ENCODE peak calls at places on chromosomes 4 and X, in eight cellular contexts. E is kidney glomerular epithelial cell; Q is stimulated activated CD4-positive, alpha-beta T cell treated with anti-CD3 and anti-CD28 coated beads, Interleukin-15, amount 100 ng/mL, for 1 hour; A is NB4; S is mesendoderm; D is NCI-H1694; M is activated naive CD4-positive, alpha-beta T cell; U is left ventricle myocardium inferior. Y is an unnamed sample.
A peak's percentile ranks its signal among the peaks of the same experiment; 100 is the strongest.

GRCh38 chrX:145818522-145819075 is 970 bp downstream of the SLITRK2 start:
- DNase-seq in E (no peak), Q (no peak), A (no peak), S (no peak), D (no peak), M (no peak), U (no peak), Y (no peak)

GRCh38 chrX:130097507-130098201 is 12.6 kb downstream of the ELF4 start:
- DNase-seq in E (no peak), Q (no peak), A (peak; percentile 80), S (peak; percentile 41), D (no peak), M (no peak), U (no peak), Y (no peak)

GRCh38 chr4:85029453-85029852 is 63.0 kb upstream of the WDFY3 start:
- DNase-seq in E (no peak), Q (no peak), A (no peak), S (no peak), D (no peak), M (no peak), U (no peak), Y (no peak)

GRCh38 chrX:110381216-110381615 is 22.6 kb downstream of the RTL9 start:
- DNase-seq in E (no peak), Q (no peak), A (no peak), S (no peak), D (no peak), M (no peak), U (no peak), Y (no peak)

GRCh38 chrX:13051529-13052172 is 7.2 kb upstream of the FAM9C start:
- DNase-seq in E (no peak), Q (no peak), A (no peak), S (no peak), D (no peak), M (no peak), U (no peak), Y (no peak)

GRCh38 chrX:30904632-30905031 is 15.6 kb upstream of the TAB3 start:
- DNase-seq in E (no peak), Q (no peak), A (no peak), S (no peak), D (no peak), M (no peak), U (no peak), Y (no peak)

GRCh38 chrX:118965395-118965794 is 9.0 kb upstream of the LONRF3 start:
- DNase-seq in E (no peak), Q (no peak), A (no peak), S (no peak), D (no peak), M (no peak), U (no peak), Y (no peak)

GRCh38 chrX:120512222-120512621 is 43.1 kb upstream of the LAMP2 start:
- DNase-seq in E (no peak), Q (no peak), A (no peak), S (no peak), D (no peak), M (no peak), U (no peak), Y (no peak)

GRCh38 chr4:48906283-48907173 is at the start of gene OCIAD2:
- DNase-seq in E (peak; percentile 73), Q (peak; percentile 75), A (peak; percentile 73), S (peak; percentile 90), D (peak; percentile 28), M (peak; percentile 48), U (peak; percentile 45), Y (peak; percentile 39)

GRCh38 chrX:84168574-84168973 is 19.4 kb downstream of the RPS6KA6 start:
- DNase-seq in E (peak; percentile 26), Q (no peak), A (no peak), S (no peak), D (no peak), M (no peak), U (no peak), Y (no peak)

GRCh38 chr4:105399535-105400161 is 74.2 kb downstream of the PPA2 start:
- DNase-seq in E (peak; percentile 31), Q (no peak), A (peak; percentile 7), S (no peak), D (no peak), M (no peak), U (no peak), Y (peak; percentile 45)

GRCh38 chr4:16858275-16858752 is 40.1 kb downstream of the LDB2 start:
- DNase-seq in E (peak; percentile 10), Q (no peak), A (no peak), S (peak; percentile 88), D (no peak), M (no peak), U (no peak), Y (peak; percentile 54)

GRCh38 chr4:7107166-7107905 is 39.5 kb upstream of the GRPEL1 start:
- DNase-seq in E (no peak), Q (no peak), A (no peak), S (no peak), D (no peak), M (no peak), U (no peak), Y (no peak)

GRCh38 chr4:128386761-128387599 is 99.4 kb upstream of the PGRMC2 start:
- DNase-seq in E (peak; percentile 99), Q (no peak), A (peak; percentile 14), S (peak; percentile 47), D (peak; percentile 59), M (no peak), U (peak; percentile 88), Y (peak; percentile 91)

GRCh38 chr4:125741825-125742452 is 427.2 kb downstream of the FAT4 start:
- DNase-seq in E (peak; percentile 65), Q (no peak), A (peak; percentile 4), S (no peak), D (no peak), M (no peak), U (no peak), Y (no peak)

GRCh38 chr4:109631709-109632108 is 71.5 kb downstream of the CASP6 start:
- DNase-seq in E (no peak), Q (no peak), A (no peak), S (peak; percentile 56), D (no peak), M (no peak), U (no peak), Y (no peak)

GRCh38 chr4:67036791-67037190 is 508.5 kb downstream of the CENPC start:
- DNase-seq in E (no peak), Q (no peak), A (no peak), S (no peak), D (no peak), M (no peak), U (no peak), Y (no peak)

GRCh38 chr4:189921058-189921457 is 19.6 kb upstream of the FRG1 start:
- DNase-seq in E (no peak), Q (no peak), A (no peak), S (no peak), D (no peak), M (no peak), U (no peak), Y (no peak)

GRCh38 chr4:84778041-84778440 is 188.4 kb downstream of the WDFY3 start:
- DNase-seq in E (no peak), Q (no peak), A (no peak), S (no peak), D (no peak), M (no peak), U (no peak), Y (no peak)

GRCh38 chr4:44544158-44544557 is 95.5 kb upstream of the KCTD8 start:
- DNase-seq in E (no peak), Q (no peak), A (no peak), S (no peak), D (no peak), M (no peak), U (no peak), Y (no peak)

GRCh38 chr4:137370206-137370633 is 162.1 kb downstream of the PCDH18 start:
- DNase-seq in E (peak; percentile 17), Q (no peak), A (no peak), S (no peak), D (no peak), M (no peak), U (no peak), Y (no peak)

GRCh38 chrX:115372026-115372610 is 82.6 kb downstream of the LUZP4 start:
- DNase-seq in E (peak; percentile 43), Q (no peak), A (no peak), S (peak; percentile 87), D (no peak), M (no peak), U (no peak), Y (peak; percentile 42)

GRCh38 chr4:182680196-182680771 is 236.9 kb downstream of the DCTD start:
- DNase-seq in E (no peak), Q (no peak), A (no peak), S (no peak), D (no peak), M (no peak), U (peak; percentile 55), Y (no peak)

GRCh38 chrX:34612036-34612435 is 45.0 kb downstream of the TMEM47 start:
- DNase-seq in E (no peak), Q (no peak), A (no peak), S (no peak), D (no peak), M (no peak), U (no peak), Y (no peak)

GRCh38 chr4:110287130-110287529 is 88.7 kb upstream of the ELOVL6 start:
- DNase-seq in E (no peak), Q (no peak), A (no peak), S (no peak), D (no peak), M (no peak), U (no peak), Y (peak; percentile 53)

GRCh38 chr4:70877539-70877938 is 24.6 kb upstream of the MOB1B start:
- DNase-seq in E (no peak), Q (no peak), A (no peak), S (no peak), D (no peak), M (no peak), U (no peak), Y (no peak)

GRCh38 chr4:158315706-158316105 is 105.4 kb downstream of the TMEM144 start:
- DNase-seq in E (peak; percentile 39), Q (no peak), A (no peak), S (no peak), D (no peak), M (no peak), U (no peak), Y (no peak)